ENCODE peak calls at places on chromosomes 2 and 18, in nine cellular contexts. K is NCI-H460; D is fibroblast of the aortic adventitia; R is NCI-H774; M is right lobe of liver; W is neural progenitor cell; E is naive thymus-derived CD4-positive, alpha-beta T cell; Z is fibroblast of mammary gland; A is frontal cortex. Q is an unnamed sample.

GRCh38 chr2:150485114-150485870 is 2.2 kb downstream of the RND3 start:
- DNase-seq in K (no peak), D (peak), R (peak), M (peak), W (peak), E (no peak), Z (peak), A (no peak), Q (peak)

GRCh38 chr2:29063646-29064372 is 10.5 kb downstream of the PCARE start:
- DNase-seq in K (no peak), D (peak), R (no peak), M (no peak), W (peak), E (no peak), Z (peak), A (no peak), Q (peak)

GRCh38 chr18:5542393-5543035 is 1.3 kb downstream of the EPB41L3 start:
- DNase-seq in K (no peak), D (peak), R (no peak), M (no peak), W (peak), E (no peak), Z (peak), A (no peak), Q (no peak)

GRCh38 chr2:214220251-214220650 is 190.6 kb upstream of the VWC2L start:
- DNase-seq in K (no peak), D (no peak), R (no peak), M (no peak), W (no peak), E (no peak), Z (no peak), A (no peak), Q (no peak)

GRCh38 chr2:603427-603826 is 73.8 kb downstream of the TMEM18 start:
- DNase-seq in K (no peak), D (no peak), R (no peak), M (no peak), W (no peak), E (no peak), Z (no peak), A (no peak), Q (no peak)

GRCh38 chr2:74902281-74902860 is 56.1 kb upstream of the POLE4 start:
- DNase-seq in K (no peak), D (no peak), R (peak), M (no peak), W (peak), E (no peak), Z (no peak), A (no peak), Q (no peak)

GRCh38 chr2:16294791-16295190 is 354.4 kb downstream of the MYCN start:
- DNase-seq in K (no peak), D (no peak), R (no peak), M (no peak), W (no peak), E (no peak), Z (no peak), A (no peak), Q (no peak)

GRCh38 chr2:234451852-234452625 is 44.8 kb downstream of the ARL4C start:
- DNase-seq in K (no peak), D (peak), R (no peak), M (no peak), W (no peak), E (peak), Z (peak), A (no peak), Q (peak)

GRCh38 chr2:60423066-60423465 is 130.4 kb downstream of the BCL11A start:
- DNase-seq in K (no peak), D (no peak), R (no peak), M (no peak), W (peak), E (no peak), Z (no peak), A (no peak), Q (no peak)

GRCh38 chr18:22282311-22283235 is 113.2 kb downstream of the GATA6 start:
- DNase-seq in K (peak), D (peak), R (peak), M (no peak), W (no peak), E (peak), Z (peak), A (no peak), Q (peak)

GRCh38 chr2:8457620-8458255 is 224.1 kb upstream of the ID2 start:
- DNase-seq in K (no peak), D (no peak), R (peak), M (peak), W (no peak), E (no peak), Z (no peak), A (no peak), Q (no peak)

GRCh38 chr18:45359275-45360009 is 255.8 kb upstream of the SLC14A2 start:
- DNase-seq in K (no peak), D (no peak), R (peak), M (no peak), W (no peak), E (no peak), Z (no peak), A (no peak), Q (no peak)

GRCh38 chr2:121297217-121297830 is 12.3 kb upstream of the TFCP2L1 start:
- DNase-seq in K (peak), D (peak), R (peak), M (peak), W (peak), E (no peak), Z (peak), A (no peak), Q (peak)

GRCh38 chr2:88554189-88554588 is 73.1 kb downstream of the EIF2AK3 start:
- DNase-seq in K (no peak), D (no peak), R (no peak), M (no peak), W (peak), E (no peak), Z (no peak), A (no peak), Q (no peak)

GRCh38 chr2:78861546-78861945 is 164.0 kb upstream of the REG3G start:
- DNase-seq in K (peak), D (no peak), R (no peak), M (no peak), W (peak), E (no peak), Z (no peak), A (no peak), Q (no peak)

GRCh38 chr18:45774065-45774521 is 50.1 kb downstream of the SLC14A1 start:
- DNase-seq in K (no peak), D (peak), R (no peak), M (no peak), W (no peak), E (no peak), Z (peak), A (no peak), Q (peak)

GRCh38 chr2:120607506-120607905 is 128.2 kb upstream of the GLI2 start:
- DNase-seq in K (no peak), D (no peak), R (no peak), M (no peak), W (no peak), E (no peak), Z (no peak), A (no peak), Q (no peak)

Q was measured in amniotic epithelial cell.